ENCODE peak calls at places on chromosomes 5 and 9, in nine cellular contexts. U, X, F, V, T, P, G, Y and Q are unnamed samples.

GRCh38 chr5:143016777-143017374 is 246.7 kb downstream of the ARHGAP26 start:
- DNase-seq in U (no peak), X (no peak), F (peak; percentile 42), V (peak; percentile 79), T (no peak), P (no peak), G (peak; percentile 13), Y (peak; percentile 27), Q (peak; percentile 17)

GRCh38 chr9:130425741-130426466 is 18.9 kb upstream of the ASS1 start:
- DNase-seq in U (no peak), X (no peak), F (no peak), V (no peak), T (no peak), P (no peak), G (no peak), Y (peak; percentile 85), Q (no peak)

GRCh38 chr5:34914671-34915138 is 599 bp downstream of the RAD1 start:
- DNase-seq in U (no peak), X (peak; percentile 39), F (peak; percentile 27), V (peak; percentile 38), T (peak; percentile 17), P (peak; percentile 40), G (no peak), Y (peak; percentile 25), Q (peak; percentile 10)

GRCh38 chr5:80141147-80141671 is 106.1 kb downstream of the THBS4 start:
- DNase-seq in U (no peak), X (peak; percentile 88), F (no peak), V (peak; percentile 81), T (no peak), P (peak; percentile 46), G (peak; percentile 35), Y (peak; percentile 11), Q (no peak)

GRCh38 chr9:16030513-16031185 is 477.8 kb downstream of the CCDC171 start:
- DNase-seq in U (no peak), X (no peak), F (no peak), V (peak; percentile 82), T (peak; percentile 18), P (no peak), G (no peak), Y (no peak), Q (no peak)

GRCh38 chr9:108569624-108570023 is 286.2 kb downstream of the ACTL7B start:
- DNase-seq in U (no peak), X (no peak), F (no peak), V (peak; percentile 23), T (no peak), P (no peak), G (no peak), Y (no peak), Q (no peak)

GRCh38 chr5:90446961-90447360 is 27.6 kb downstream of the MBLAC2 start:
- DNase-seq in U (no peak), X (no peak), F (no peak), V (peak; percentile 76), T (no peak), P (no peak), G (no peak), Y (no peak), Q (no peak)

GRCh38 chr9:134712243-134712642 is 70.6 kb downstream of the COL5A1 start:
- DNase-seq in U (no peak), X (no peak), F (no peak), V (no peak), T (no peak), P (no peak), G (no peak), Y (no peak), Q (no peak)